ENCODE peak calls at places on chromosome 12, in nine cellular contexts. U is head of caudate nucleus; M is naive thymus-derived CD8-positive, alpha-beta T cell; V is nephron progenitor cell; T is GM12864; X is neuronal stem cell; R is dorsolateral prefrontal cortex; K is substantia nigra; D is LNCaP clone FGC. W is an unnamed sample.

GRCh38 chr12:132489078-132489601 is 811 bp upstream of the FBRSL1 start:
- DNase-seq in U (no peak), M (peak; percentile 81), V (peak; percentile 66), T (no peak), X (peak; percentile 21), R (no peak), K (peak; percentile 25), D (no peak), W (no peak)

GRCh38 chr12:64160021-64160717 is 61.9 kb downstream of the KICS2 start:
- DNase-seq in U (no peak), M (no peak), V (no peak), T (no peak), X (no peak), R (no peak), K (no peak), D (no peak), W (no peak)

GRCh38 chr12:32390572-32391219 is 8.7 kb upstream of the FGD4 start:
- DNase-seq in U (no peak), M (no peak), V (no peak), T (peak; percentile 7), X (no peak), R (no peak), K (no peak), D (no peak), W (peak; percentile 43)

GRCh38 chr12:3964404-3964803 is 91.2 kb upstream of the PARP11 start:
- DNase-seq in U (no peak), M (no peak), V (peak; percentile 39), T (no peak), X (peak; percentile 21), R (no peak), K (no peak), D (no peak), W (no peak)

GRCh38 chr12:76530531-76530930 is 29.0 kb downstream of the OSBPL8 start:
- DNase-seq in U (no peak), M (no peak), V (no peak), T (no peak), X (no peak), R (no peak), K (no peak), D (no peak), W (no peak)

GRCh38 chr12:75488553-75488952 is 8.0 kb downstream of the GLIPR1 start:
- DNase-seq in U (no peak), M (no peak), V (no peak), T (no peak), X (no peak), R (no peak), K (peak; percentile 19), D (no peak), W (no peak)

GRCh38 chr12:92064420-92064819 is 81.2 kb downstream of the BTG1 start:
- DNase-seq in U (no peak), M (no peak), V (no peak), T (no peak), X (no peak), R (no peak), K (peak; percentile 9), D (no peak), W (no peak)

GRCh38 chr12:21476949-21477348 is 24.5 kb downstream of the RECQL start:
- DNase-seq in U (no peak), M (no peak), V (no peak), T (no peak), X (no peak), R (no peak), K (no peak), D (no peak), W (no peak)

GRCh38 chr12:50110762-50111416 is 1.1 kb upstream of the COX14 start:
- DNase-seq in U (no peak), M (no peak), V (peak; percentile 68), T (no peak), X (no peak), R (no peak), K (peak; percentile 40), D (no peak), W (peak; percentile 64)

GRCh38 chr12:92614041-92614440 is 88.7 kb upstream of the PLEKHG7 start:
- DNase-seq in U (no peak), M (no peak), V (no peak), T (no peak), X (no peak), R (no peak), K (no peak), D (no peak), W (no peak)

GRCh38 chr12:46933947-46934346 is 108.2 kb upstream of the SLC38A4 start:
- DNase-seq in U (no peak), M (no peak), V (no peak), T (no peak), X (peak; percentile 5), R (no peak), K (peak; percentile 26), D (peak; percentile 40), W (peak; percentile 12)

GRCh38 chr12:114555451-114555850 is 128.5 kb downstream of the TBX3 start:
- DNase-seq in U (no peak), M (no peak), V (no peak), T (no peak), X (no peak), R (no peak), K (no peak), D (peak; percentile 90), W (no peak)

GRCh38 chr12:78149459-78149858 is 318.8 kb downstream of the NAV3 start:
- DNase-seq in U (no peak), M (no peak), V (no peak), T (no peak), X (no peak), R (no peak), K (no peak), D (no peak), W (peak; percentile 81)

GRCh38 chr12:83121886-83122622 is 435.3 kb downstream of the TMTC2 start:
- DNase-seq in U (no peak), M (no peak), V (no peak), T (no peak), X (no peak), R (peak; percentile 41), K (peak; percentile 24), D (no peak), W (no peak)

GRCh38 chr12:132162508-132163031 is 18.3 kb downstream of the NOC4L start:
- DNase-seq in U (peak; percentile 43), M (peak; percentile 60), V (no peak), T (no peak), X (no peak), R (no peak), K (no peak), D (no peak), W (peak; percentile 59)

GRCh38 chr12:62301080-62301798 is 41.0 kb downstream of the USP15 start:
- DNase-seq in U (no peak), M (no peak), V (no peak), T (no peak), X (no peak), R (no peak), K (no peak), D (no peak), W (no peak)

GRCh38 chr12:110279976-110280783 is 867 bp upstream of the ATP2A2 start:
- DNase-seq in U (peak; percentile 77), M (peak; percentile 70), V (no peak), T (no peak), X (peak; percentile 70), R (peak; percentile 48), K (peak; percentile 72), D (no peak), W (peak; percentile 74)

GRCh38 chr12:16756833-16757552 is 151.0 kb upstream of the LMO3 start:
- DNase-seq in U (no peak), M (no peak), V (no peak), T (no peak), X (peak; percentile 31), R (no peak), K (no peak), D (no peak), W (no peak)

GRCh38 chr12:113298861-113299545 is 35.9 kb downstream of the SLC8B1 start:
- DNase-seq in U (peak; percentile 29), M (no peak), V (no peak), T (no peak), X (no peak), R (no peak), K (peak; percentile 68), D (no peak), W (peak; percentile 22)

GRCh38 chr12:65335021-65335714 is 56.7 kb downstream of the MSRB3 start:
- DNase-seq in U (no peak), M (no peak), V (no peak), T (no peak), X (no peak), R (no peak), K (no peak), D (no peak), W (no peak)

GRCh38 chr12:49060237-49061156 is at the start of gene KMT2D:
- DNase-seq in U (peak; percentile 95), M (peak; percentile 94), V (peak; percentile 91), T (peak; percentile 92), X (peak; percentile 96), R (peak; percentile 86), K (peak; percentile 86), D (peak; percentile 88), W (peak; percentile 93)

GRCh38 chr12:99605-100004 is 33.0 kb downstream of the IQSEC3 start:
- DNase-seq in U (no peak), M (peak; percentile 37), V (peak; percentile 51), T (no peak), X (peak; percentile 45), R (no peak), K (no peak), D (no peak), W (peak; percentile 10)

GRCh38 chr12:9798008-9798619 is 29.2 kb upstream of the KLRF1 start:
- DNase-seq in U (peak; percentile 14), M (peak; percentile 89), V (peak; percentile 29), T (peak; percentile 84), X (peak; percentile 29), R (no peak), K (peak; percentile 1), D (peak; percentile 92), W (no peak)

GRCh38 chr12:89497467-89497866 is 27.1 kb downstream of the GALNT4 start:
- DNase-seq in U (no peak), M (no peak), V (no peak), T (no peak), X (no peak), R (no peak), K (no peak), D (no peak), W (no peak)

GRCh38 chr12:110266980-110267620 is 13.9 kb upstream of the ATP2A2 start:
- DNase-seq in U (no peak), M (no peak), V (no peak), T (no peak), X (no peak), R (no peak), K (no peak), D (no peak), W (peak; percentile 74)

GRCh38 chr12:19605720-19606119 is 166.4 kb downstream of the AEBP2 start:
- DNase-seq in U (no peak), M (no peak), V (no peak), T (no peak), X (no peak), R (no peak), K (no peak), D (no peak), W (no peak)

GRCh38 chr12:46998811-46999368 is 80.5 kb upstream of the PCED1B start:
- DNase-seq in U (no peak), M (no peak), V (no peak), T (no peak), X (no peak), R (no peak), K (no peak), D (no peak), W (no peak)

GRCh38 chr12:88206636-88207035 is 64.5 kb downstream of the TMTC3 start:
- DNase-seq in U (no peak), M (no peak), V (no peak), T (no peak), X (no peak), R (no peak), K (no peak), D (no peak), W (no peak)

GRCh38 chr12:16100206-16100605 is 177.3 kb downstream of the SLC15A5 start:
- DNase-seq in U (no peak), M (no peak), V (no peak), T (no peak), X (no peak), R (no peak), K (no peak), D (no peak), W (no peak)

GRCh38 chr12:127588224-127588623 is 678.7 kb upstream of the TMEM132C start:
- DNase-seq in U (no peak), M (no peak), V (no peak), T (no peak), X (no peak), R (no peak), K (no peak), D (no peak), W (no peak)

GRCh38 chr12:73632191-73632590 is 905.4 kb upstream of the ATXN7L3B start:
- DNase-seq in U (no peak), M (no peak), V (no peak), T (no peak), X (no peak), R (no peak), K (no peak), D (no peak), W (no peak)